ENCODE peak calls at places on chromosomes 3 and 15, in eight cellular contexts. One of them, this sample, is unnamed.

GRCh38 chr3:59313365-59313764 is 263.5 kb upstream of the CFAP20DC start:
- DNase-seq in posterior cingulate gyrus: peak; percentile 3
- DNase-seq in right cardiac atrium: peak; percentile 90
- DNase-seq in left lung: peak; percentile 42
- DNase-seq in activated naive CD4-positive, alpha-beta T cell: peak; percentile 2
- DNase-seq in ACHN: peak; percentile 56
- DNase-seq in HEK293T: peak; percentile 67
- DNase-seq in GM20000: peak; percentile 47
- DNase-seq in this sample: peak; percentile 24

GRCh38 chr3:177483182-177483967 is 286.1 kb upstream of the TBL1XR1 start:
- DNase-seq in posterior cingulate gyrus: no peak
- DNase-seq in ACHN: peak; percentile 19
- DNase-seq in HEK293T: peak; percentile 36
- DNase-seq in GM20000: no peak
- DNase-seq in right cardiac atrium: no peak
- DNase-seq in left lung: no peak
- DNase-seq in activated naive CD4-positive, alpha-beta T cell: no peak
- DNase-seq in this sample: peak; percentile 22

GRCh38 chr15:63019539-63020109 is 22.9 kb upstream of the TPM1 start:
- DNase-seq in HEK293T: peak; percentile 31
- DNase-seq in activated naive CD4-positive, alpha-beta T cell: no peak
- DNase-seq in ACHN: peak; percentile 78
- DNase-seq in posterior cingulate gyrus: no peak
- DNase-seq in right cardiac atrium: no peak
- DNase-seq in left lung: no peak
- DNase-seq in GM20000: no peak
- DNase-seq in this sample: no peak

GRCh38 chr3:138434875-138435772 is 708 bp downstream of the ESYT3 start:
- DNase-seq in posterior cingulate gyrus: no peak
- DNase-seq in HEK293T: no peak
- DNase-seq in right cardiac atrium: no peak
- DNase-seq in left lung: no peak
- DNase-seq in activated naive CD4-positive, alpha-beta T cell: no peak
- DNase-seq in GM20000: no peak
- DNase-seq in ACHN: no peak
- DNase-seq in this sample: no peak

GRCh38 chr3:185823280-185824044 is 1.4 kb downstream of the IGF2BP2 start:
- DNase-seq in posterior cingulate gyrus: no peak
- DNase-seq in ACHN: peak; percentile 40
- DNase-seq in HEK293T: peak; percentile 24
- DNase-seq in GM20000: peak; percentile 70
- DNase-seq in left lung: peak; percentile 47
- DNase-seq in right cardiac atrium: peak; percentile 79
- DNase-seq in activated naive CD4-positive, alpha-beta T cell: peak; percentile 1
- DNase-seq in this sample: peak; percentile 34

GRCh38 chr3:24359645-24360462 is 134.8 kb downstream of the THRB start:
- DNase-seq in HEK293T: peak; percentile 12
- DNase-seq in activated naive CD4-positive, alpha-beta T cell: no peak
- DNase-seq in left lung: no peak
- DNase-seq in right cardiac atrium: no peak
- DNase-seq in posterior cingulate gyrus: peak; percentile 22
- DNase-seq in ACHN: peak; percentile 3
- DNase-seq in GM20000: no peak
- DNase-seq in this sample: no peak

GRCh38 chr15:68304611-68305337 is 27.2 kb downstream of the FEM1B start:
- DNase-seq in HEK293T: no peak
- DNase-seq in GM20000: no peak
- DNase-seq in left lung: no peak
- DNase-seq in activated naive CD4-positive, alpha-beta T cell: no peak
- DNase-seq in ACHN: no peak
- DNase-seq in posterior cingulate gyrus: no peak
- DNase-seq in right cardiac atrium: no peak
- DNase-seq in this sample: no peak

GRCh38 chr15:41115652-41116115 is 396 bp downstream of the INO80 start:
- DNase-seq in right cardiac atrium: peak; percentile 79
- DNase-seq in posterior cingulate gyrus: peak; percentile 33
- DNase-seq in activated naive CD4-positive, alpha-beta T cell: peak; percentile 61
- DNase-seq in ACHN: peak; percentile 35
- DNase-seq in GM20000: no peak
- DNase-seq in left lung: peak; percentile 75
- DNase-seq in HEK293T: peak; percentile 56
- DNase-seq in this sample: no peak

GRCh38 chr3:192858849-192859585 is 58.6 kb downstream of the MB21D2 start:
- DNase-seq in HEK293T: no peak
- DNase-seq in ACHN: no peak
- DNase-seq in right cardiac atrium: no peak
- DNase-seq in posterior cingulate gyrus: no peak
- DNase-seq in GM20000: no peak
- DNase-seq in activated naive CD4-positive, alpha-beta T cell: no peak
- DNase-seq in left lung: no peak
- DNase-seq in this sample: no peak

GRCh38 chr15:58795825-58796224 is 24.7 kb downstream of the MINDY2 start:
- DNase-seq in HEK293T: no peak
- DNase-seq in activated naive CD4-positive, alpha-beta T cell: no peak
- DNase-seq in left lung: no peak
- DNase-seq in ACHN: no peak
- DNase-seq in GM20000: no peak
- DNase-seq in posterior cingulate gyrus: no peak
- DNase-seq in right cardiac atrium: no peak
- DNase-seq in this sample: no peak

GRCh38 chr3:111333642-111334041 is 208.4 kb upstream of the CD96 start:
- DNase-seq in left lung: no peak
- DNase-seq in HEK293T: no peak
- DNase-seq in ACHN: no peak
- DNase-seq in activated naive CD4-positive, alpha-beta T cell: no peak
- DNase-seq in posterior cingulate gyrus: no peak
- DNase-seq in right cardiac atrium: no peak
- DNase-seq in GM20000: no peak
- DNase-seq in this sample: no peak

GRCh38 chr3:124802702-124803101 is 72.5 kb downstream of the UMPS start:
- DNase-seq in left lung: no peak
- DNase-seq in activated naive CD4-positive, alpha-beta T cell: no peak
- DNase-seq in ACHN: no peak
- DNase-seq in HEK293T: no peak
- DNase-seq in right cardiac atrium: no peak
- DNase-seq in GM20000: no peak
- DNase-seq in posterior cingulate gyrus: no peak
- DNase-seq in this sample: no peak

GRCh38 chr3:111998661-111999641 is at the start of gene TAGLN3:
- DNase-seq in ACHN: peak; percentile 68
- DNase-seq in GM20000: peak; percentile 21
- DNase-seq in posterior cingulate gyrus: peak; percentile 61
- DNase-seq in activated naive CD4-positive, alpha-beta T cell: no peak
- DNase-seq in HEK293T: no peak
- DNase-seq in right cardiac atrium: peak; percentile 49
- DNase-seq in left lung: no peak
- DNase-seq in this sample: peak; percentile 7

GRCh38 chr3:36484386-36484785 is 104.1 kb downstream of the STAC start:
- DNase-seq in GM20000: no peak
- DNase-seq in posterior cingulate gyrus: no peak
- DNase-seq in HEK293T: no peak
- DNase-seq in activated naive CD4-positive, alpha-beta T cell: no peak
- DNase-seq in ACHN: no peak
- DNase-seq in right cardiac atrium: no peak
- DNase-seq in left lung: no peak
- DNase-seq in this sample: no peak

GRCh38 chr3:127714151-127714571 is 41.4 kb downstream of the ABTB1 start:
- DNase-seq in HEK293T: no peak
- DNase-seq in left lung: no peak
- DNase-seq in activated naive CD4-positive, alpha-beta T cell: no peak
- DNase-seq in GM20000: no peak
- DNase-seq in right cardiac atrium: peak; percentile 61
- DNase-seq in posterior cingulate gyrus: no peak
- DNase-seq in ACHN: no peak
- DNase-seq in this sample: no peak

GRCh38 chr3:50359760-50360110 is 414 bp upstream of the TMEM115 start:
- DNase-seq in activated naive CD4-positive, alpha-beta T cell: no peak
- DNase-seq in ACHN: no peak
- DNase-seq in posterior cingulate gyrus: no peak
- DNase-seq in right cardiac atrium: no peak
- DNase-seq in GM20000: no peak
- DNase-seq in left lung: no peak
- DNase-seq in HEK293T: no peak
- DNase-seq in this sample: no peak

GRCh38 chr3:45513041-45513440 is 81.5 kb upstream of the LIMD1 start:
- DNase-seq in HEK293T: no peak
- DNase-seq in activated naive CD4-positive, alpha-beta T cell: no peak
- DNase-seq in left lung: no peak
- DNase-seq in ACHN: no peak
- DNase-seq in GM20000: no peak
- DNase-seq in posterior cingulate gyrus: no peak
- DNase-seq in right cardiac atrium: no peak
- DNase-seq in this sample: no peak

GRCh38 chr15:63915888-63916731 is 82.4 kb upstream of the HERC1 start:
- DNase-seq in ACHN: no peak
- DNase-seq in activated naive CD4-positive, alpha-beta T cell: no peak
- DNase-seq in posterior cingulate gyrus: peak; percentile 18
- DNase-seq in HEK293T: peak; percentile 50
- DNase-seq in right cardiac atrium: no peak
- DNase-seq in left lung: no peak
- DNase-seq in GM20000: no peak
- DNase-seq in this sample: peak; percentile 36

GRCh38 chr3:44355634-44356033 is 17.1 kb downstream of the TCAIM start:
- DNase-seq in left lung: no peak
- DNase-seq in ACHN: no peak
- DNase-seq in GM20000: no peak
- DNase-seq in activated naive CD4-positive, alpha-beta T cell: no peak
- DNase-seq in right cardiac atrium: no peak
- DNase-seq in HEK293T: no peak
- DNase-seq in posterior cingulate gyrus: no peak
- DNase-seq in this sample: no peak

GRCh38 chr3:38000242-38000916 is 9.8 kb downstream of the VILL start:
- DNase-seq in posterior cingulate gyrus: no peak
- DNase-seq in HEK293T: no peak
- DNase-seq in ACHN: no peak
- DNase-seq in activated naive CD4-positive, alpha-beta T cell: no peak
- DNase-seq in left lung: peak; percentile 28
- DNase-seq in GM20000: no peak
- DNase-seq in right cardiac atrium: peak; percentile 57
- DNase-seq in this sample: no peak

GRCh38 chr3:16240229-16241023 is 24.3 kb downstream of the DPH3 start:
- DNase-seq in GM20000: no peak
- DNase-seq in posterior cingulate gyrus: no peak
- DNase-seq in HEK293T: no peak
- DNase-seq in right cardiac atrium: no peak
- DNase-seq in activated naive CD4-positive, alpha-beta T cell: no peak
- DNase-seq in ACHN: peak; percentile 13
- DNase-seq in left lung: no peak
- DNase-seq in this sample: no peak

GRCh38 chr15:33742807-33743206 is 225.5 kb upstream of the CHRM5 start:
- DNase-seq in GM20000: no peak
- DNase-seq in activated naive CD4-positive, alpha-beta T cell: no peak
- DNase-seq in ACHN: peak; percentile 41
- DNase-seq in left lung: no peak
- DNase-seq in HEK293T: no peak
- DNase-seq in posterior cingulate gyrus: no peak
- DNase-seq in right cardiac atrium: no peak
- DNase-seq in this sample: no peak

GRCh38 chr3:116667791-116668190 is 41.8 kb upstream of the TUSC7 start:
- DNase-seq in HEK293T: no peak
- DNase-seq in posterior cingulate gyrus: no peak
- DNase-seq in GM20000: no peak
- DNase-seq in left lung: no peak
- DNase-seq in activated naive CD4-positive, alpha-beta T cell: no peak
- DNase-seq in right cardiac atrium: no peak
- DNase-seq in ACHN: no peak
- DNase-seq in this sample: no peak

This sample was measured in NAMALWA.